ENCODE peak calls at places on chromosomes 4 and X, in seven cellular contexts. One of them, this sample, is unnamed.

GRCh38 chr4:51909236-51909703 is 66.3 kb downstream of the DCUN1D4 start:
- DNase-seq in AG08396: no peak
- DNase-seq in posterior vena cava: no peak
- DNase-seq in stimulated activated naive CD4-positive, alpha-beta T cell: no peak
- DNase-seq in NCI-H2171: no peak
- DNase-seq in psoas muscle: no peak
- DNase-seq in natural killer cell treated with Interleukin-12 subunit alpha and Interleukin-12 subunit beta and Interleukin-15 and Interleukin-18, amount 100 ng/mL, for 72 hours: no peak
- DNase-seq in this sample: no peak

GRCh38 chr4:184397516-184398163 is 76.7 kb downstream of the IRF2 start:
- DNase-seq in posterior vena cava: no peak
- DNase-seq in stimulated activated naive CD4-positive, alpha-beta T cell: no peak
- DNase-seq in psoas muscle: peak; percentile 46
- DNase-seq in NCI-H2171: no peak
- DNase-seq in AG08396: no peak
- DNase-seq in natural killer cell treated with Interleukin-12 subunit alpha and Interleukin-12 subunit beta and Interleukin-15 and Interleukin-18, amount 100 ng/mL, for 72 hours: no peak
- DNase-seq in this sample: no peak

GRCh38 chr4:112702892-112703291 is 65.9 kb downstream of the LARP7 start:
- DNase-seq in natural killer cell treated with Interleukin-12 subunit alpha and Interleukin-12 subunit beta and Interleukin-15 and Interleukin-18, amount 100 ng/mL, for 72 hours: no peak
- DNase-seq in psoas muscle: no peak
- DNase-seq in AG08396: peak; percentile 31
- DNase-seq in NCI-H2171: no peak
- DNase-seq in posterior vena cava: no peak
- DNase-seq in stimulated activated naive CD4-positive, alpha-beta T cell: no peak
- DNase-seq in this sample: no peak

GRCh38 chrX:119878740-119879139 is 7.1 kb downstream of the NDUFA1 start:
- DNase-seq in psoas muscle: no peak
- DNase-seq in stimulated activated naive CD4-positive, alpha-beta T cell: no peak
- DNase-seq in AG08396: no peak
- DNase-seq in NCI-H2171: no peak
- DNase-seq in posterior vena cava: no peak
- DNase-seq in natural killer cell treated with Interleukin-12 subunit alpha and Interleukin-12 subunit beta and Interleukin-15 and Interleukin-18, amount 100 ng/mL, for 72 hours: no peak
- DNase-seq in this sample: no peak

GRCh38 chr4:7511509-7511908 is 76.8 kb upstream of the PSAPL1 start:
- DNase-seq in stimulated activated naive CD4-positive, alpha-beta T cell: no peak
- DNase-seq in natural killer cell treated with Interleukin-12 subunit alpha and Interleukin-12 subunit beta and Interleukin-15 and Interleukin-18, amount 100 ng/mL, for 72 hours: no peak
- DNase-seq in psoas muscle: no peak
- DNase-seq in posterior vena cava: no peak
- DNase-seq in AG08396: no peak
- DNase-seq in NCI-H2171: no peak
- DNase-seq in this sample: no peak

GRCh38 chrX:129792586-129793291 is 13.0 kb downstream of the SASH3 start:
- DNase-seq in psoas muscle: no peak
- DNase-seq in natural killer cell treated with Interleukin-12 subunit alpha and Interleukin-12 subunit beta and Interleukin-15 and Interleukin-18, amount 100 ng/mL, for 72 hours: no peak
- DNase-seq in NCI-H2171: no peak
- DNase-seq in AG08396: no peak
- DNase-seq in posterior vena cava: no peak
- DNase-seq in stimulated activated naive CD4-positive, alpha-beta T cell: no peak
- DNase-seq in this sample: no peak

GRCh38 chr4:100190643-100191600 is 654 bp upstream of the DDIT4L start:
- DNase-seq in posterior vena cava: no peak
- DNase-seq in psoas muscle: peak; percentile 50
- DNase-seq in natural killer cell treated with Interleukin-12 subunit alpha and Interleukin-12 subunit beta and Interleukin-15 and Interleukin-18, amount 100 ng/mL, for 72 hours: no peak
- DNase-seq in NCI-H2171: no peak
- DNase-seq in stimulated activated naive CD4-positive, alpha-beta T cell: no peak
- DNase-seq in AG08396: peak; percentile 47
- DNase-seq in this sample: no peak

GRCh38 chr4:15636818-15637217 is 18.3 kb downstream of the FBXL5 start:
- DNase-seq in AG08396: no peak
- DNase-seq in psoas muscle: no peak
- DNase-seq in posterior vena cava: no peak
- DNase-seq in NCI-H2171: no peak
- DNase-seq in natural killer cell treated with Interleukin-12 subunit alpha and Interleukin-12 subunit beta and Interleukin-15 and Interleukin-18, amount 100 ng/mL, for 72 hours: no peak
- DNase-seq in stimulated activated naive CD4-positive, alpha-beta T cell: no peak
- DNase-seq in this sample: peak; percentile 42

GRCh38 chr4:99968330-99968729 is 18.3 kb upstream of the H2AZ1 start:
- DNase-seq in natural killer cell treated with Interleukin-12 subunit alpha and Interleukin-12 subunit beta and Interleukin-15 and Interleukin-18, amount 100 ng/mL, for 72 hours: no peak
- DNase-seq in posterior vena cava: no peak
- DNase-seq in psoas muscle: no peak
- DNase-seq in NCI-H2171: no peak
- DNase-seq in AG08396: peak; percentile 47
- DNase-seq in stimulated activated naive CD4-positive, alpha-beta T cell: no peak
- DNase-seq in this sample: no peak

GRCh38 chr4:152894673-152895072 is 41.5 kb upstream of the FHDC1 start:
- DNase-seq in NCI-H2171: no peak
- DNase-seq in stimulated activated naive CD4-positive, alpha-beta T cell: no peak
- DNase-seq in psoas muscle: no peak
- DNase-seq in posterior vena cava: no peak
- DNase-seq in natural killer cell treated with Interleukin-12 subunit alpha and Interleukin-12 subunit beta and Interleukin-15 and Interleukin-18, amount 100 ng/mL, for 72 hours: no peak
- DNase-seq in AG08396: peak; percentile 10
- DNase-seq in this sample: no peak

GRCh38 chr4:125389713-125390112 is 75.0 kb downstream of the FAT4 start:
- DNase-seq in psoas muscle: no peak
- DNase-seq in posterior vena cava: no peak
- DNase-seq in AG08396: peak; percentile 47
- DNase-seq in NCI-H2171: no peak
- DNase-seq in natural killer cell treated with Interleukin-12 subunit alpha and Interleukin-12 subunit beta and Interleukin-15 and Interleukin-18, amount 100 ng/mL, for 72 hours: no peak
- DNase-seq in stimulated activated naive CD4-positive, alpha-beta T cell: no peak
- DNase-seq in this sample: peak; percentile 52

GRCh38 chr4:105198541-105198940 is 51.9 kb downstream of the TET2 start:
- DNase-seq in NCI-H2171: no peak
- DNase-seq in natural killer cell treated with Interleukin-12 subunit alpha and Interleukin-12 subunit beta and Interleukin-15 and Interleukin-18, amount 100 ng/mL, for 72 hours: no peak
- DNase-seq in AG08396: no peak
- DNase-seq in stimulated activated naive CD4-positive, alpha-beta T cell: no peak
- DNase-seq in psoas muscle: no peak
- DNase-seq in posterior vena cava: no peak
- DNase-seq in this sample: no peak

GRCh38 chr4:25030283-25031076 is at the start of gene LGI2:
- DNase-seq in psoas muscle: no peak
- DNase-seq in AG08396: peak; percentile 65
- DNase-seq in NCI-H2171: no peak
- DNase-seq in natural killer cell treated with Interleukin-12 subunit alpha and Interleukin-12 subunit beta and Interleukin-15 and Interleukin-18, amount 100 ng/mL, for 72 hours: no peak
- DNase-seq in posterior vena cava: peak; percentile 88
- DNase-seq in stimulated activated naive CD4-positive, alpha-beta T cell: no peak
- DNase-seq in this sample: no peak

GRCh38 chr4:7787067-7787466 is 152.6 kb downstream of the AFAP1 start:
- DNase-seq in NCI-H2171: no peak
- DNase-seq in AG08396: no peak
- DNase-seq in stimulated activated naive CD4-positive, alpha-beta T cell: no peak
- DNase-seq in psoas muscle: no peak
- DNase-seq in natural killer cell treated with Interleukin-12 subunit alpha and Interleukin-12 subunit beta and Interleukin-15 and Interleukin-18, amount 100 ng/mL, for 72 hours: no peak
- DNase-seq in posterior vena cava: peak; percentile 43
- DNase-seq in this sample: no peak

GRCh38 chrX:155577682-155578081 is 35.1 kb downstream of the TMLHE start:
- DNase-seq in AG08396: no peak
- DNase-seq in psoas muscle: no peak
- DNase-seq in natural killer cell treated with Interleukin-12 subunit alpha and Interleukin-12 subunit beta and Interleukin-15 and Interleukin-18, amount 100 ng/mL, for 72 hours: no peak
- DNase-seq in NCI-H2171: no peak
- DNase-seq in stimulated activated naive CD4-positive, alpha-beta T cell: peak; percentile 1
- DNase-seq in posterior vena cava: no peak
- DNase-seq in this sample: no peak

GRCh38 chr4:124060261-124060918 is 652.1 kb downstream of the ANKRD50 start:
- DNase-seq in stimulated activated naive CD4-positive, alpha-beta T cell: no peak
- DNase-seq in AG08396: peak; percentile 12
- DNase-seq in psoas muscle: peak; percentile 59
- DNase-seq in posterior vena cava: no peak
- DNase-seq in NCI-H2171: no peak
- DNase-seq in natural killer cell treated with Interleukin-12 subunit alpha and Interleukin-12 subunit beta and Interleukin-15 and Interleukin-18, amount 100 ng/mL, for 72 hours: no peak
- DNase-seq in this sample: no peak

GRCh38 chrX:56233100-56233499 is 944 bp downstream of the KLF8 start:
- DNase-seq in natural killer cell treated with Interleukin-12 subunit alpha and Interleukin-12 subunit beta and Interleukin-15 and Interleukin-18, amount 100 ng/mL, for 72 hours: no peak
- DNase-seq in NCI-H2171: no peak
- DNase-seq in psoas muscle: peak; percentile 50
- DNase-seq in posterior vena cava: no peak
- DNase-seq in stimulated activated naive CD4-positive, alpha-beta T cell: no peak
- DNase-seq in AG08396: peak; percentile 19
- DNase-seq in this sample: no peak

GRCh38 chr4:87677731-87678130 is 27.7 kb downstream of the DMP1 start:
- DNase-seq in stimulated activated naive CD4-positive, alpha-beta T cell: no peak
- DNase-seq in natural killer cell treated with Interleukin-12 subunit alpha and Interleukin-12 subunit beta and Interleukin-15 and Interleukin-18, amount 100 ng/mL, for 72 hours: no peak
- DNase-seq in NCI-H2171: no peak
- DNase-seq in AG08396: no peak
- DNase-seq in psoas muscle: peak; percentile 75
- DNase-seq in posterior vena cava: no peak
- DNase-seq in this sample: peak; percentile 9

GRCh38 chr4:15778742-15779231 is 659 bp downstream of the CD38 start:
- DNase-seq in stimulated activated naive CD4-positive, alpha-beta T cell: peak; percentile 38
- DNase-seq in AG08396: peak; percentile 29
- DNase-seq in posterior vena cava: peak; percentile 82
- DNase-seq in NCI-H2171: no peak
- DNase-seq in psoas muscle: peak; percentile 81
- DNase-seq in natural killer cell treated with Interleukin-12 subunit alpha and Interleukin-12 subunit beta and Interleukin-15 and Interleukin-18, amount 100 ng/mL, for 72 hours: peak; percentile 89
- DNase-seq in this sample: no peak

GRCh38 chr4:952881-953573 is 20.3 kb downstream of the DGKQ start:
- DNase-seq in stimulated activated naive CD4-positive, alpha-beta T cell: no peak
- DNase-seq in psoas muscle: peak; percentile 48
- DNase-seq in natural killer cell treated with Interleukin-12 subunit alpha and Interleukin-12 subunit beta and Interleukin-15 and Interleukin-18, amount 100 ng/mL, for 72 hours: peak; percentile 59
- DNase-seq in AG08396: no peak
- DNase-seq in posterior vena cava: peak; percentile 67
- DNase-seq in NCI-H2171: no peak
- DNase-seq in this sample: no peak

GRCh38 chr4:125283702-125284279 is 31.0 kb upstream of the FAT4 start:
- DNase-seq in psoas muscle: no peak
- DNase-seq in natural killer cell treated with Interleukin-12 subunit alpha and Interleukin-12 subunit beta and Interleukin-15 and Interleukin-18, amount 100 ng/mL, for 72 hours: no peak
- DNase-seq in posterior vena cava: no peak
- DNase-seq in AG08396: peak; percentile 23
- DNase-seq in NCI-H2171: no peak
- DNase-seq in stimulated activated naive CD4-positive, alpha-beta T cell: no peak
- DNase-seq in this sample: peak; percentile 18

GRCh38 chrX:151830911-151831310 is 81.8 kb upstream of the MAGEA4 start:
- DNase-seq in natural killer cell treated with Interleukin-12 subunit alpha and Interleukin-12 subunit beta and Interleukin-15 and Interleukin-18, amount 100 ng/mL, for 72 hours: no peak
- DNase-seq in posterior vena cava: no peak
- DNase-seq in stimulated activated naive CD4-positive, alpha-beta T cell: no peak
- DNase-seq in psoas muscle: no peak
- DNase-seq in AG08396: no peak
- DNase-seq in NCI-H2171: no peak
- DNase-seq in this sample: no peak

GRCh38 chrX:138925330-138925729 is 213.8 kb upstream of the FGF13 start:
- DNase-seq in AG08396: peak; percentile 47
- DNase-seq in natural killer cell treated with Interleukin-12 subunit alpha and Interleukin-12 subunit beta and Interleukin-15 and Interleukin-18, amount 100 ng/mL, for 72 hours: no peak
- DNase-seq in posterior vena cava: no peak
- DNase-seq in psoas muscle: peak; percentile 49
- DNase-seq in stimulated activated naive CD4-positive, alpha-beta T cell: no peak
- DNase-seq in NCI-H2171: no peak
- DNase-seq in this sample: no peak

GRCh38 chr4:41991916-41992767 is 1.8 kb downstream of the SLC30A9 start:
- DNase-seq in psoas muscle: no peak
- DNase-seq in NCI-H2171: no peak
- DNase-seq in natural killer cell treated with Interleukin-12 subunit alpha and Interleukin-12 subunit beta and Interleukin-15 and Interleukin-18, amount 100 ng/mL, for 72 hours: no peak
- DNase-seq in stimulated activated naive CD4-positive, alpha-beta T cell: no peak
- DNase-seq in posterior vena cava: no peak
- DNase-seq in AG08396: no peak
- DNase-seq in this sample: no peak

GRCh38 chrX:138775501-138775900 is 64.0 kb upstream of the FGF13 start:
- DNase-seq in NCI-H2171: peak; percentile 0
- DNase-seq in natural killer cell treated with Interleukin-12 subunit alpha and Interleukin-12 subunit beta and Interleukin-15 and Interleukin-18, amount 100 ng/mL, for 72 hours: no peak
- DNase-seq in stimulated activated naive CD4-positive, alpha-beta T cell: no peak
- DNase-seq in posterior vena cava: no peak
- DNase-seq in AG08396: peak; percentile 6
- DNase-seq in psoas muscle: no peak
- DNase-seq in this sample: peak; percentile 1

GRCh38 chr4:182764137-182764536 is 153.0 kb downstream of the DCTD start:
- DNase-seq in NCI-H2171: no peak
- DNase-seq in natural killer cell treated with Interleukin-12 subunit alpha and Interleukin-12 subunit beta and Interleukin-15 and Interleukin-18, amount 100 ng/mL, for 72 hours: no peak
- DNase-seq in posterior vena cava: no peak
- DNase-seq in psoas muscle: no peak
- DNase-seq in AG08396: no peak
- DNase-seq in stimulated activated naive CD4-positive, alpha-beta T cell: no peak
- DNase-seq in this sample: no peak

GRCh38 chr4:84678976-84679744 is 96.2 kb downstream of the CDS1 start:
- DNase-seq in NCI-H2171: no peak
- DNase-seq in posterior vena cava: no peak
- DNase-seq in psoas muscle: peak; percentile 62
- DNase-seq in natural killer cell treated with Interleukin-12 subunit alpha and Interleukin-12 subunit beta and Interleukin-15 and Interleukin-18, amount 100 ng/mL, for 72 hours: no peak
- DNase-seq in stimulated activated naive CD4-positive, alpha-beta T cell: no peak
- DNase-seq in AG08396: no peak
- DNase-seq in this sample: no peak

GRCh38 chrX:12497832-12498591 is 293.2 kb upstream of the PRPS2 start:
- DNase-seq in posterior vena cava: no peak
- DNase-seq in natural killer cell treated with Interleukin-12 subunit alpha and Interleukin-12 subunit beta and Interleukin-15 and Interleukin-18, amount 100 ng/mL, for 72 hours: no peak
- DNase-seq in AG08396: no peak
- DNase-seq in stimulated activated naive CD4-positive, alpha-beta T cell: no peak
- DNase-seq in psoas muscle: no peak
- DNase-seq in NCI-H2171: no peak
- DNase-seq in this sample: no peak

GRCh38 chr4:2765832-2766526 is 9.8 kb upstream of the TNIP2 start:
- DNase-seq in psoas muscle: peak; percentile 19
- DNase-seq in stimulated activated naive CD4-positive, alpha-beta T cell: no peak
- DNase-seq in NCI-H2171: no peak
- DNase-seq in posterior vena cava: peak; percentile 53
- DNase-seq in natural killer cell treated with Interleukin-12 subunit alpha and Interleukin-12 subunit beta and Interleukin-15 and Interleukin-18, amount 100 ng/mL, for 72 hours: peak; percentile 28
- DNase-seq in AG08396: no peak
- DNase-seq in this sample: no peak